ENCODE peak calls at places on chromosome 15, in ten cellular contexts. One of them, this sample, is unnamed.

GRCh38 chr15:35696767-35697231 is 150.8 kb upstream of the DPH6 start:
- DNase-seq in RWPE1: peak
- DNase-seq in HCT116: peak
- DNase-seq in effector memory CD4-positive, alpha-beta T cell: no peak
- DNase-seq in left lung: no peak
- DNase-seq in lower lobe of right lung: no peak
- DNase-seq in tibial nerve: no peak
- DNase-seq in mesendoderm: peak
- DNase-seq in mammary epithelial cell: peak
- DNase-seq in GM23248: peak
- DNase-seq in this sample: no peak

GRCh38 chr15:90823455-90823974 is 44.9 kb upstream of the FURIN start:
- DNase-seq in HCT116: no peak
- DNase-seq in lower lobe of right lung: no peak
- DNase-seq in left lung: no peak
- DNase-seq in mammary epithelial cell: no peak
- DNase-seq in RWPE1: no peak
- DNase-seq in tibial nerve: no peak
- DNase-seq in GM23248: no peak
- DNase-seq in effector memory CD4-positive, alpha-beta T cell: no peak
- DNase-seq in mesendoderm: no peak
- DNase-seq in this sample: no peak

GRCh38 chr15:89106200-89106599 is 17.9 kb downstream of the ABHD2 start:
- DNase-seq in effector memory CD4-positive, alpha-beta T cell: no peak
- DNase-seq in mammary epithelial cell: no peak
- DNase-seq in HCT116: no peak
- DNase-seq in mesendoderm: no peak
- DNase-seq in GM23248: no peak
- DNase-seq in left lung: no peak
- DNase-seq in tibial nerve: no peak
- DNase-seq in lower lobe of right lung: no peak
- DNase-seq in RWPE1: no peak
- DNase-seq in this sample: no peak

GRCh38 chr15:82980986-82981385 is 5.0 kb upstream of the RAMAC start:
- DNase-seq in left lung: no peak
- DNase-seq in lower lobe of right lung: no peak
- DNase-seq in mesendoderm: no peak
- DNase-seq in effector memory CD4-positive, alpha-beta T cell: no peak
- DNase-seq in mammary epithelial cell: no peak
- DNase-seq in HCT116: no peak
- DNase-seq in GM23248: no peak
- DNase-seq in RWPE1: no peak
- DNase-seq in tibial nerve: no peak
- DNase-seq in this sample: no peak

GRCh38 chr15:55549305-55549704 is 38.8 kb downstream of the PYGO1 start:
- DNase-seq in HCT116: no peak
- DNase-seq in mammary epithelial cell: no peak
- DNase-seq in GM23248: no peak
- DNase-seq in effector memory CD4-positive, alpha-beta T cell: no peak
- DNase-seq in tibial nerve: no peak
- DNase-seq in RWPE1: no peak
- DNase-seq in lower lobe of right lung: no peak
- DNase-seq in left lung: no peak
- DNase-seq in mesendoderm: no peak
- DNase-seq in this sample: no peak

GRCh38 chr15:82146990-82147461 is 101.2 kb upstream of the MEX3B start:
- DNase-seq in effector memory CD4-positive, alpha-beta T cell: no peak
- DNase-seq in GM23248: peak
- DNase-seq in tibial nerve: no peak
- DNase-seq in HCT116: peak
- DNase-seq in RWPE1: peak
- DNase-seq in mammary epithelial cell: peak
- DNase-seq in lower lobe of right lung: no peak
- DNase-seq in left lung: no peak
- DNase-seq in mesendoderm: peak
- DNase-seq in this sample: no peak

GRCh38 chr15:41215708-41216107 is 14.8 kb downstream of the EXD1 start:
- DNase-seq in mesendoderm: no peak
- DNase-seq in GM23248: no peak
- DNase-seq in lower lobe of right lung: no peak
- DNase-seq in left lung: no peak
- DNase-seq in tibial nerve: no peak
- DNase-seq in HCT116: no peak
- DNase-seq in RWPE1: no peak
- DNase-seq in mammary epithelial cell: no peak
- DNase-seq in effector memory CD4-positive, alpha-beta T cell: no peak
- DNase-seq in this sample: no peak

GRCh38 chr15:74726774-74727164 is 1.4 kb upstream of the CYP1A1 start:
- DNase-seq in effector memory CD4-positive, alpha-beta T cell: no peak
- DNase-seq in GM23248: no peak
- DNase-seq in mesendoderm: no peak
- DNase-seq in RWPE1: no peak
- DNase-seq in mammary epithelial cell: no peak
- DNase-seq in tibial nerve: no peak
- DNase-seq in lower lobe of right lung: no peak
- DNase-seq in HCT116: no peak
- DNase-seq in left lung: no peak
- DNase-seq in this sample: no peak

GRCh38 chr15:40151991-40152390 is 8.9 kb upstream of the BUB1B start:
- DNase-seq in mammary epithelial cell: peak
- DNase-seq in mesendoderm: no peak
- DNase-seq in effector memory CD4-positive, alpha-beta T cell: no peak
- DNase-seq in RWPE1: peak
- DNase-seq in GM23248: no peak
- DNase-seq in tibial nerve: no peak
- DNase-seq in lower lobe of right lung: no peak
- DNase-seq in HCT116: no peak
- DNase-seq in left lung: no peak
- DNase-seq in this sample: no peak

GRCh38 chr15:74384566-74385441 is 17.4 kb upstream of the CYP11A1 start:
- DNase-seq in left lung: peak
- DNase-seq in mesendoderm: peak
- DNase-seq in RWPE1: peak
- DNase-seq in effector memory CD4-positive, alpha-beta T cell: no peak
- DNase-seq in mammary epithelial cell: peak
- DNase-seq in GM23248: peak
- DNase-seq in lower lobe of right lung: peak
- DNase-seq in HCT116: no peak
- DNase-seq in tibial nerve: no peak
- DNase-seq in this sample: no peak

GRCh38 chr15:70512772-70513362 is 250.5 kb downstream of the UACA start:
- DNase-seq in lower lobe of right lung: peak
- DNase-seq in mesendoderm: peak
- DNase-seq in GM23248: peak
- DNase-seq in left lung: no peak
- DNase-seq in tibial nerve: no peak
- DNase-seq in effector memory CD4-positive, alpha-beta T cell: no peak
- DNase-seq in mammary epithelial cell: peak
- DNase-seq in HCT116: peak
- DNase-seq in RWPE1: peak
- DNase-seq in this sample: no peak

GRCh38 chr15:66294932-66295235 is 1.5 kb downstream of the DIS3L start:
- DNase-seq in GM23248: peak
- DNase-seq in lower lobe of right lung: no peak
- DNase-seq in left lung: no peak
- DNase-seq in RWPE1: peak
- DNase-seq in tibial nerve: no peak
- DNase-seq in mammary epithelial cell: no peak
- DNase-seq in HCT116: no peak
- DNase-seq in effector memory CD4-positive, alpha-beta T cell: no peak
- DNase-seq in mesendoderm: peak
- DNase-seq in this sample: no peak

GRCh38 chr15:83276661-83277060 is 7.8 kb downstream of the BNC1 start:
- DNase-seq in mammary epithelial cell: no peak
- DNase-seq in lower lobe of right lung: no peak
- DNase-seq in tibial nerve: no peak
- DNase-seq in left lung: no peak
- DNase-seq in effector memory CD4-positive, alpha-beta T cell: no peak
- DNase-seq in mesendoderm: no peak
- DNase-seq in GM23248: peak
- DNase-seq in RWPE1: no peak
- DNase-seq in HCT116: no peak
- DNase-seq in this sample: no peak

GRCh38 chr15:40274350-40275274 is 8.3 kb downstream of the ANKRD63 start:
- DNase-seq in RWPE1: peak
- DNase-seq in GM23248: peak
- DNase-seq in mesendoderm: peak
- DNase-seq in left lung: peak
- DNase-seq in mammary epithelial cell: peak
- DNase-seq in tibial nerve: peak
- DNase-seq in effector memory CD4-positive, alpha-beta T cell: peak
- DNase-seq in HCT116: peak
- DNase-seq in lower lobe of right lung: peak
- DNase-seq in this sample: peak

GRCh38 chr15:88509964-88510363 is 36.5 kb downstream of the DET1 start:
- DNase-seq in mesendoderm: no peak
- DNase-seq in effector memory CD4-positive, alpha-beta T cell: no peak
- DNase-seq in lower lobe of right lung: no peak
- DNase-seq in left lung: no peak
- DNase-seq in mammary epithelial cell: no peak
- DNase-seq in HCT116: no peak
- DNase-seq in tibial nerve: no peak
- DNase-seq in GM23248: no peak
- DNase-seq in RWPE1: no peak
- DNase-seq in this sample: no peak

GRCh38 chr15:58038426-58039106 is 26.9 kb downstream of the ALDH1A2 start:
- DNase-seq in mesendoderm: no peak
- DNase-seq in mammary epithelial cell: peak
- DNase-seq in RWPE1: peak
- DNase-seq in lower lobe of right lung: no peak
- DNase-seq in HCT116: no peak
- DNase-seq in tibial nerve: no peak
- DNase-seq in effector memory CD4-positive, alpha-beta T cell: no peak
- DNase-seq in left lung: no peak
- DNase-seq in GM23248: peak
- DNase-seq in this sample: no peak

GRCh38 chr15:41575282-41575681 is 16.3 kb downstream of the TYRO3 start:
- DNase-seq in mammary epithelial cell: no peak
- DNase-seq in RWPE1: no peak
- DNase-seq in tibial nerve: no peak
- DNase-seq in left lung: no peak
- DNase-seq in GM23248: no peak
- DNase-seq in effector memory CD4-positive, alpha-beta T cell: no peak
- DNase-seq in HCT116: no peak
- DNase-seq in mesendoderm: no peak
- DNase-seq in lower lobe of right lung: no peak
- DNase-seq in this sample: no peak

GRCh38 chr15:71781179-71781964 is 29.0 kb upstream of the NR2E3 start:
- DNase-seq in mesendoderm: no peak
- DNase-seq in tibial nerve: no peak
- DNase-seq in left lung: no peak
- DNase-seq in mammary epithelial cell: no peak
- DNase-seq in HCT116: no peak
- DNase-seq in lower lobe of right lung: no peak
- DNase-seq in effector memory CD4-positive, alpha-beta T cell: no peak
- DNase-seq in GM23248: peak
- DNase-seq in RWPE1: no peak
- DNase-seq in this sample: no peak

GRCh38 chr15:51866751-51867150 is 37.3 kb downstream of the TMOD3 start:
- DNase-seq in effector memory CD4-positive, alpha-beta T cell: no peak
- DNase-seq in mammary epithelial cell: no peak
- DNase-seq in HCT116: no peak
- DNase-seq in lower lobe of right lung: no peak
- DNase-seq in tibial nerve: no peak
- DNase-seq in GM23248: no peak
- DNase-seq in mesendoderm: no peak
- DNase-seq in left lung: no peak
- DNase-seq in RWPE1: no peak
- DNase-seq in this sample: no peak
- H3K27ac ChIP-seq in effector memory CD4-positive, alpha-beta T cell: no peak
- H3K27ac ChIP-seq in mammary epithelial cell: peak
- H3K27ac ChIP-seq in HCT116: peak
- H3K27ac ChIP-seq in lower lobe of right lung: no peak
- H3K27ac ChIP-seq in tibial nerve: peak
- H3K27ac ChIP-seq in GM23248: no peak
- H3K27ac ChIP-seq in mesendoderm: no peak
- H3K27ac ChIP-seq in left lung: no peak
- H3K27ac ChIP-seq in RWPE1: no peak
- H3K27ac ChIP-seq in this sample: no peak

GRCh38 chr15:92098869-92099268 is 245.4 kb downstream of the SLCO3A1 start:
- DNase-seq in mesendoderm: peak
- DNase-seq in lower lobe of right lung: no peak
- DNase-seq in tibial nerve: peak
- DNase-seq in RWPE1: no peak
- DNase-seq in mammary epithelial cell: no peak
- DNase-seq in HCT116: no peak
- DNase-seq in GM23248: no peak
- DNase-seq in left lung: no peak
- DNase-seq in effector memory CD4-positive, alpha-beta T cell: no peak
- DNase-seq in this sample: peak
- H3K27ac ChIP-seq in mesendoderm: no peak
- H3K27ac ChIP-seq in lower lobe of right lung: no peak
- H3K27ac ChIP-seq in tibial nerve: no peak
- H3K27ac ChIP-seq in RWPE1: no peak
- H3K27ac ChIP-seq in mammary epithelial cell: no peak
- H3K27ac ChIP-seq in HCT116: no peak
- H3K27ac ChIP-seq in GM23248: no peak
- H3K27ac ChIP-seq in left lung: no peak
- H3K27ac ChIP-seq in effector memory CD4-positive, alpha-beta T cell: no peak
- H3K27ac ChIP-seq in this sample: no peak

GRCh38 chr15:52093167-52093538 is 19.4 kb downstream of the BCL2L10 start:
- DNase-seq in tibial nerve: no peak
- DNase-seq in left lung: no peak
- DNase-seq in mammary epithelial cell: no peak
- DNase-seq in mesendoderm: no peak
- DNase-seq in effector memory CD4-positive, alpha-beta T cell: no peak
- DNase-seq in RWPE1: no peak
- DNase-seq in GM23248: no peak
- DNase-seq in HCT116: no peak
- DNase-seq in lower lobe of right lung: no peak
- DNase-seq in this sample: no peak
- H3K27ac ChIP-seq in tibial nerve: no peak
- H3K27ac ChIP-seq in left lung: no peak
- H3K27ac ChIP-seq in mammary epithelial cell: peak
- H3K27ac ChIP-seq in mesendoderm: no peak
- H3K27ac ChIP-seq in effector memory CD4-positive, alpha-beta T cell: no peak
- H3K27ac ChIP-seq in RWPE1: peak
- H3K27ac ChIP-seq in GM23248: peak
- H3K27ac ChIP-seq in HCT116: peak
- H3K27ac ChIP-seq in lower lobe of right lung: no peak
- H3K27ac ChIP-seq in this sample: no peak

DNA sequence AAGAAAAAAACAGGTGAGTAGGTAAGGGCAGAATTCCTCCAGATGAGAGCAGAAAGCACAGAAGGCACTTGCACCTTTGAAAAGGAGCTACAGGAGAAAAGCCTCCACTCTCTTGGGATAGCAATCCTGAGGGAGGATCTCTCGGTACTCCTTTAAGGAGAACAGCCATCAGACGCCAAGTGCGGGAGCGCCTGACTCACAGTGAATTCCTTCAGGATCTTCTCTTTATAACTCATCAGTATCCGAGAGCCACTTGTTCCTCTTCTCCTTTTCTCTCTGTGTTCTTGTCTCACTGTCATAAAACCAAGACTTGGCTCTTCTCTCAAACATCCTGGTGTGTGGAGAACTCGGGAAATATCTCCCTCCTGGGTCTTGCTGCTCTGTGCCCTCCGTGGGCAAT is 10.1 kb upstream of the GOLGA8J start:
- DNase-seq in lower lobe of right lung: no peak
- DNase-seq in mesendoderm: no peak
- DNase-seq in GM23248: peak
- DNase-seq in HCT116: no peak
- DNase-seq in tibial nerve: no peak
- DNase-seq in mammary epithelial cell: no peak
- DNase-seq in effector memory CD4-positive, alpha-beta T cell: no peak
- DNase-seq in left lung: no peak
- DNase-seq in RWPE1: no peak
- DNase-seq in this sample: no peak
- H3K27ac ChIP-seq in lower lobe of right lung: no peak
- H3K27ac ChIP-seq in mesendoderm: no peak
- H3K27ac ChIP-seq in GM23248: no peak
- H3K27ac ChIP-seq in HCT116: no peak
- H3K27ac ChIP-seq in tibial nerve: no peak
- H3K27ac ChIP-seq in mammary epithelial cell: no peak
- H3K27ac ChIP-seq in effector memory CD4-positive, alpha-beta T cell: no peak
- H3K27ac ChIP-seq in left lung: no peak
- H3K27ac ChIP-seq in RWPE1: no peak
- H3K27ac ChIP-seq in this sample: no peak